ENCODE peak calls at places on chromosomes 5 and 9, in nine cellular contexts. L is gastrocnemius medialis; J is heart right ventricle; Y is upper lobe of right lung; N is MG63; I is WERI-Rb-1; O is CD4-positive, alpha-beta T cell; Z is GM12878; A is lung. W is an unnamed sample. For H3K27me3, the result is how much of the 10 kb centered on the place peaks cover.

GRCh38 chr9:77543131-77543822 is 104.8 kb downstream of the GNA14 start:
- DNase-seq in L (no peak), O (no peak), A (no peak), I (no peak), N (no peak), Y (no peak), Z (no peak), J (no peak), W (no peak)

GRCh38 chr9:106916491-106917235 is 53.7 kb downstream of the ZNF462 start:
- DNase-seq in A (peak), J (peak), L (no peak), Z (no peak), N (peak), I (no peak), Y (no peak), O (no peak), W (no peak)

GRCh38 chr9:138068601-138069035 is 191.0 kb downstream of the CACNA1B start:
- DNase-seq in J (no peak), Y (peak), O (no peak), N (no peak), A (no peak), I (no peak), L (peak), Z (no peak), W (no peak)

GRCh38 chr5:123157797-123158528 is 68.9 kb downstream of the PRDM6 start:
- DNase-seq in J (no peak), A (no peak), N (peak), Z (no peak), I (no peak), O (no peak), L (no peak), Y (no peak), W (no peak)

GRCh38 chr9:99947395-99947794 is 40.9 kb downstream of the STX17 start:
- DNase-seq in Z (no peak), L (no peak), I (no peak), Y (no peak), N (no peak), J (no peak), A (no peak), O (no peak), W (no peak)

GRCh38 chr5:55402199-55402598 is 94.4 kb downstream of the MTREX start:
- DNase-seq in I (no peak), O (no peak), J (no peak), Y (no peak), Z (no peak), N (no peak), A (no peak), L (no peak), W (no peak)

GRCh38 chr9:127904888-127905728 is 5.7 kb upstream of the ST6GALNAC6 start:
- DNase-seq in N (no peak), Z (no peak), L (no peak), I (no peak), J (no peak), O (peak), A (no peak), Y (peak), W (no peak)

GRCh38 chr5:153900703-153901395 is 137.9 kb downstream of the FAM114A2 start:
- DNase-seq in L (no peak), Z (no peak), Y (no peak), N (peak), O (no peak), A (no peak), J (no peak), I (no peak), W (no peak)

GRCh38 chr9:76873056-76873792 is 32.7 kb downstream of the PRUNE2 start:
- DNase-seq in A (no peak), I (no peak), O (no peak), J (peak), L (no peak), Z (no peak), Y (no peak), N (peak), W (no peak)

GRCh38 chr5:173265433-173265832 is 30.4 kb upstream of the NKX2-5 start:
- DNase-seq in O (no peak), J (peak), I (no peak), N (no peak), A (no peak), L (no peak), Z (no peak), Y (no peak), W (no peak)

GRCh38 chr5:98454904-98455303 is 318.6 kb upstream of the RGMB start:
- DNase-seq in O (no peak), N (peak), I (no peak), Y (no peak), Z (no peak), L (no peak), A (no peak), J (no peak), W (no peak)

GRCh38 chr5:115372121-115372520 is 75.7 kb upstream of the CCDC112 start:
- DNase-seq in I (no peak), O (no peak), A (no peak), L (no peak), Z (no peak), Y (no peak), N (no peak), J (no peak), W (no peak)

GRCh38 chr5:76789991-76790571 is 28.7 kb upstream of the F2RL1 start:
- DNase-seq in Y (no peak), Z (no peak), N (no peak), J (no peak), A (no peak), O (no peak), I (peak), L (no peak), W (no peak)

GRCh38 chr9:108991479-108991878 is 21.8 kb downstream of the CTNNAL1 start:
- DNase-seq in N (peak), L (no peak), J (no peak), Z (no peak), O (no peak), Y (no peak), I (peak), A (no peak), W (no peak)

GRCh38 chr9:87490225-87490624 is 7.4 kb upstream of the DAPK1 start:
- DNase-seq in L (no peak), N (no peak), I (no peak), Z (no peak), A (no peak), O (no peak), Y (no peak), J (no peak), W (no peak)

GRCh38 chr5:178346607-178347334 is 114.2 kb upstream of the PHYKPL start:
- DNase-seq in Y (peak), N (no peak), L (no peak), J (no peak), I (no peak), Z (no peak), A (no peak), O (no peak), W (no peak)

GRCh38 chr9:99358668-99359067 is 136.6 kb downstream of the SEC61B start:
- DNase-seq in L (peak), J (peak), A (no peak), I (no peak), N (no peak), O (no peak), Y (no peak), Z (no peak), W (no peak)

GRCh38 chr5:132253452-132254320 is 3.8 kb upstream of the PDLIM4 start:
- DNase-seq in N (no peak), Z (no peak), O (no peak), Y (peak), A (no peak), J (peak), I (peak), L (no peak), W (no peak)

GRCh38 chr5:77768978-77769377 is 7.2 kb downstream of the TBCA start:
- DNase-seq in L (no peak), O (no peak), N (no peak), J (no peak), A (no peak), Z (no peak), Y (no peak), I (no peak), W (no peak)

GRCh38 chr5:180648658-180649296 is 623 bp downstream of the FLT4 start:
- DNase-seq in J (no peak), N (no peak), O (no peak), L (no peak), A (no peak), Z (no peak), Y (peak), I (peak), W (no peak)

GRCh38 chr5:71681282-71681681 is 37.8 kb upstream of the CARTPT start:
- DNase-seq in I (no peak), O (no peak), J (no peak), L (no peak), A (no peak), Y (no peak), N (no peak), Z (no peak), W (no peak)

GRCh38 chr9:106885451-106885850 is 22.5 kb downstream of the ZNF462 start:
- DNase-seq in N (peak), Z (no peak), J (no peak), O (no peak), Y (no peak), A (peak), L (peak), I (no peak), W (no peak)

GRCh38 chr5:158856295-158856694 is 243.4 kb downstream of the EBF1 start:
- DNase-seq in I (no peak), O (no peak), Y (no peak), N (no peak), A (no peak), J (no peak), Z (no peak), L (no peak), W (no peak)

GRCh38 chr5:134275822-134276221 is 49.9 kb upstream of the PPP2CA start:
- DNase-seq in L (no peak), Z (peak), J (no peak), O (no peak), I (peak), Y (no peak), A (no peak), N (no peak), W (no peak)

GRCh38 chr9:114317665-114318357 is 5.1 kb upstream of the ORM1 start:
- DNase-seq in Y (peak), Z (no peak), N (no peak), O (no peak), I (peak), A (no peak), J (no peak), L (no peak), W (peak)

GRCh38 chr5:124842725-124843595 is 96.5 kb upstream of the ZNF608 start:
- DNase-seq in O (no peak), A (no peak), L (no peak), I (no peak), J (peak), Z (no peak), N (no peak), Y (no peak), W (no peak)

GRCh38 chr5:6296524-6296923 is 81.8 kb downstream of the MED10 start:
- DNase-seq in N (no peak), Z (no peak), J (no peak), L (no peak), O (no peak), I (no peak), A (no peak), Y (no peak), W (no peak)

GRCh38 chr5:154403776-154404387 is 41.9 kb upstream of the SAP30L start:
- DNase-seq in Y (no peak), O (no peak), N (no peak), L (no peak), A (no peak), I (no peak), J (no peak), Z (no peak), W (no peak)

GRCh38 chr5:34524123-34524522 is 132.0 kb upstream of the RAI14 start:
- DNase-seq in Z (no peak), J (no peak), A (no peak), N (peak), L (no peak), Y (no peak), O (no peak), I (no peak), W (peak)

DNA sequence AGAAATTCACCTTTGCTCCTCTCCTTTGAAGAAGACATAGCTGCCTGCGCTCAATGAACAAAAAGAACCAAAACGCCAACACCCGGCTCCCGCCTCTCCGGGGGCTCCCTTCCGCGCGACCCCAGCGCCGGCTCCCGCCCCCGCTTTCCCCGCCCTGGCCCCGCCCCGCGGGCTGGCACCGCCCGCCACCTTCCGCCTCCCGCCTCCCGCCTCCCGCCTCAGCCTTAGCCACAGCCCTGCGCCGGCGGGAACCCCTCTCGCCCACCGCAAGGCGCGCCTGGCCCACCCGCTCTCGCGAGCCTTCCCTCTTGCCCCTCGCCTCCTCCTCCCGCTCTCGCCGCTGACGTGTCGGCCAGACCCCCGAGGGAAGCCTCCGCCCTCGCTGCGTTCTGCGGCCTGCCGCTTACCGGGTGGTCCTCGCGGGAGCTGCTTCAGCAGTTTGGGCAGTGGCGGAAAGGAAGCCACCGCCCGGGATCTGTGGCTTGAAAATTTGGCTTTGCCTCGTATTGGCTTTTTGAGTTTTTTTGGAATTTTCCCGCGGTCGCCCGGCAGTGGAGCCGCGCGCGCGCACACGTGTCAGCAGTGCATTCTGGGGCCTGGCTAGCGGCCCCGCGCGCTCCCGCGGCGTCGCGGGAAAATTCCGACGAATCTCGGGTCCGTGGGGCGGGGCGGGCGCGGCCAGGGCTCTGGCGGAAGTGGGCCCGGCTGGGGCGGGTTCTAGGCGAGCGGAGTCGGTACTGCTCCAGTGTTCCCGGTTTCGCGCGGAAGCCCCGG is at the start of gene FANCC:
- DNase-seq in A (peak), Y (peak), N (peak), I (peak), L (peak), O (peak), Z (peak), J (peak), W (peak)
- H3K27me3 ChIP-seq in A (under half), Y (under half), N (under half), I (under half), L (under half), O (under half), Z (under half), J (under half), W (under half)

GRCh38 chr9:2602704-2603116 is 18.9 kb upstream of the VLDLR start:
- DNase-seq in N (no peak), O (no peak), L (peak), Z (peak), I (no peak), J (no peak), Y (no peak), A (no peak), W (no peak)

GRCh38 chr9:2600307-2600706 is 21.3 kb upstream of the VLDLR start:
- DNase-seq in O (no peak), N (no peak), Y (no peak), L (no peak), Z (no peak), A (no peak), J (no peak), I (no peak), W (no peak)

GRCh38 chr9:2605246-2605645 is 16.3 kb upstream of the VLDLR start:
- DNase-seq in I (no peak), A (no peak), J (no peak), O (no peak), Z (no peak), N (no peak), Y (no peak), L (no peak), W (no peak)

GRCh38 chr9:2601785-2602378 is 19.7 kb upstream of the VLDLR start:
- DNase-seq in J (no peak), I (no peak), Z (no peak), N (no peak), A (no peak), L (no peak), O (no peak), Y (no peak), W (no peak)

GRCh38 chr9:2603621-2604020 is 18.0 kb upstream of the VLDLR start:
- DNase-seq in L (no peak), O (no peak), N (no peak), A (no peak), J (no peak), Z (no peak), I (no peak), Y (no peak), W (no peak)
- H3K27me3 ChIP-seq in L (under half), O (under half), N (under half), A (under half), J (under half), Z (under half), I (under half), Y (under half), W (under half)

DNA sequence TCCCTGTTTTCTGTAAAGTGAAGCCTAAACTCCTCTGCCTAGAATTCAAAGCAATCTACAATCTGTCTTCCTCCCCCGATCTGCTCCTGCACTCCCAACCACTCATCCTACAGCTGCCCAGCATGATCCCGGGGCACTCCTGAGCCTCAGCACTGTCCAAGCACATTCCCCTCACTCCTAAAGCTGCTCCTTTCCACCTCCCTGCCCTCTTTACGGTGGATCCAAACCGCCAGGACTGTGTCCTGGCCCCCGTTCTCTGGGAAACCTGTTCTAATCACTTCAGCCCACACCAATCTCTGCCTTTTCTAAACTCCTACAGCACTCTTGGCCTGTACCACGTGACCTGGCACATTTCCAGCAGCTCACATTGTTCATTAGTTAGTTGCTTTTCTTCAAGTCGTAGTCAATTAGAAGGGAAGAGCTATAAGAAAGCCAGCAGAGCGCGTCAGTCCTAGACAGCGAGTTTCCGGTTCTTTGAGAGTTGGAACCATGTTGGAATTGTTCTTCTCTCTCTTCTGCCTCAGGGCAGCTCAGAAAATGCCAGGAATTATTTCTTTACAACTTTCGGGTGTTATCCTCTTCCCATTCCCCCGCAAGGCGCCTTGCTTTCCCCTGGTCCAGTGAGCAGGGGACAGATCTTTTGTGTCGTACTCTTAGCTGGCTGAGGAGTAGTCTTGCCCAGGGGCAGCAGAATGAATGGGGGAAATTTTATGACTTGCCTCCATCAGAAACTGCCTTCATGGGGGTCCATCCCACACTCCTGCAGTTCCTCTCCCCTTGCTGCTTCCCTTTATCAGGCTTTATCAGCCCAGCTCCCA is 60.7 kb downstream of the NRG2 start:
- DNase-seq in N (no peak), I (peak), A (no peak), Z (no peak), L (no peak), O (no peak), Y (no peak), J (peak), W (no peak)
- H3K27me3 ChIP-seq in N (under half), I (under half), A (under half), Z (under half), L (under half), O (under half), Y (under half), J (under half), W (under half)

DNA sequence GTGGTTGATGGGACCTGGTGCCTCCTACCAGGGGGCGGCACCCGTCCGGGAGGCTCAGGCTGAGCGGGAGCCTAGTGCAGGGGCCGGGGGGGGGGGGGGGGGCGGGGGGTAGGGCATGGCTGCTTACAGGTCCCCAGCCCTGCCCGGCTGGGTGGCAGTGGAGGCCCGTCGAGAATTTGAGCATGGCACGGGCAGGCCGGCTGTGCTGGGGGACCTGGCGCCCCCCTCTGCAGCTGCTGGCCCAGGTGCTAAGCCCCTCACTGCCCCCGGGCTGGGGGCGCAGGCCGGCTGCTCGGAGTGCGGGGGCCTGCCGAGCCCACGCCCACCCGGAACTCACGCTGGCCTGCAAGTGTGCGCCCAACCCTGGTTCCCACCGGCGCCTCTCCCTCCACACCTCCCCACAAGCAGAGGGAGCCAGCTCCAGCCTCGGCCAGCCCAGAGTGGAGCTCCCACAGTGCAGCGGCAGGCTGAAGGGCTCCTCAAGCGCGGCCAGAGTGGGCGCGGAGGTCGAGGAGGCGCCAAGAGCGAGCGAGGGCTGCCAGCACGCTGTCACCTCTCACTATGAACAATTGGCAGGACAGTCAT is 77.7 kb downstream of the LMNB1 start:
- DNase-seq in N (no peak), J (no peak), Z (no peak), Y (no peak), I (no peak), L (no peak), A (no peak), O (no peak), W (no peak)
- H3K27me3 ChIP-seq in N (under half), J (under half), Z (under half), Y (under half), I (under half), L (under half), A (under half), O (under half), W (under half)

DNA sequence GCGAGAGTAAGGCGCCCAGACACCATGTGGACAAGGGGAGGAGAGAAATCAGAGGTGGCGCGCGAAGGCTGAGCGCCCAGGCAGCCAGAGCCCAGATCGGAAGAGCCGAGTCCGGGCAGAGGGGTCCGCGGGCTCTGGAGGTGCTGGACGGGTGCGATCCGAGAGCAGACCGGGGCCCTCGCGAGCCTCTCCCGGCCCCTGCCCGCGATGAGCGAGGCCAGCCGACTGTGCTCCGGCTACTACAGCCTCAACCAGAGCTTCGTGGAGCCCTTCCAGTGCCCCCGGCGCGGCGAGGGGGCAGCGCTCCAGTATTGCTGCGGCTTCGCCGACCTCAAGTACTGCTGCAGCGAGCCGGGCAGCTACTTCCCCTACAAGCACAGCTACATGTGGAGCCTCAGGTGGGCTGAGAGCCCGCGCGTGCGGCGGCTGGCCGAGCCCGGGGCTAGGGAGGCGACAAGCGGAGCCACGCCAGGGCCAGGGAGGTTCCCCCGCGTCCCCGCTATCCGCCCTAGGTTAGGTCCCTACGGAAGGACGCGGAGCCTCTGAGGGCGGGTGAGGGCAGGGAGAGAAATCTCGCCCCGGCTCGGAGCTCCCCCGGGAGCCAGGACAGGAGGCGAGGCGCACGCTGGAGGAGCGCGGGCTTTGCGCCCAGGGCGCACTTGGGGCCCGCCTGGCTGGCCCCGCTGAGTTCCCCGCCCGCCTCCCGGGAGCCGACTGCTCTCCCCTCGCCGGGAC is at the start of gene SHISAL2B:
- DNase-seq in Z (no peak), N (peak), A (no peak), I (peak), Y (no peak), O (no peak), J (no peak), L (no peak), W (no peak)
- H3K27me3 ChIP-seq in Z (under half), N (under half), A (under half), I (under half), Y (under half), O (under half), J (under half), L (under half), W (under half)